ENCODE peak calls at places on chromosomes 1 and 21, in six cellular contexts. G is fibroblast of lung; P is foreskin keratinocyte; F is psoas muscle; Z is heart right ventricle; Y is CD4-positive, CD25-positive, alpha-beta regulatory T cell. I is an unnamed sample. For H3K4me1, the result is how much of the 10 kb centered on the place peaks cover.

GRCh38 chr1:87197156-87197555 is 131.5 kb upstream of the LMO4 start:
- DNase-seq in G (peak), P (no peak), F (no peak), Z (no peak), Y (no peak), I (no peak)

GRCh38 chr1:1763657-1764621 is 14.3 kb downstream of the NADK start:
- DNase-seq in G (no peak), P (no peak), F (peak), Z (no peak), Y (no peak), I (peak)

GRCh38 chr1:56137090-56137489 is 442.3 kb downstream of the PLPP3 start:
- DNase-seq in G (peak), P (no peak), F (no peak), Z (no peak), Y (no peak), I (no peak)

GRCh38 chr1:153494976-153495535 is 34.6 kb upstream of the S100A7 start:
- DNase-seq in G (peak), P (no peak), F (peak), Z (peak), Y (peak), I (no peak)

GRCh38 chr1:10045480-10046355 is 13.0 kb downstream of the UBE4B start:
- DNase-seq in G (peak), P (no peak), F (no peak), Z (no peak), Y (no peak), I (no peak)

GRCh38 chr1:110570307-110570706 is 35.9 kb downstream of the KCNA2 start:
- DNase-seq in G (no peak), P (no peak), F (no peak), Z (no peak), Y (no peak), I (no peak)

GRCh38 chr1:36128126-36128904 is 3.3 kb upstream of the COL8A2 start:
- DNase-seq in G (peak), P (no peak), F (no peak), Z (no peak), Y (no peak), I (no peak)

GRCh38 chr1:79128726-79129125 is 122.2 kb upstream of the ADGRL4 start:
- DNase-seq in G (peak), P (peak), F (no peak), Z (no peak), Y (no peak), I (no peak)

GRCh38 chr21:35053356-35054096 is 4.4 kb upstream of the RUNX1 start:
- DNase-seq in G (peak), P (no peak), F (no peak), Z (no peak), Y (no peak), I (no peak)

GRCh38 chr1:245301162-245301580 is 146.4 kb downstream of the KIF26B start:
- DNase-seq in G (peak), P (no peak), F (no peak), Z (peak), Y (no peak), I (no peak)

GRCh38 chr1:10734900-10735602 is 61.4 kb downstream of the CASZ1 start:
- DNase-seq in G (no peak), P (no peak), F (no peak), Z (no peak), Y (no peak), I (no peak)

GRCh38 chr1:35539073-35539823 is 18.0 kb downstream of the KIAA0319L start:
- DNase-seq in G (peak), P (no peak), F (no peak), Z (no peak), Y (no peak), I (no peak)

GRCh38 chr21:37195078-37195477 is 72.1 kb downstream of the VPS26C start:
- DNase-seq in G (no peak), P (no peak), F (no peak), Z (no peak), Y (no peak), I (no peak)

GRCh38 chr1:232844791-232845190 is 39.6 kb downstream of the MAP10 start:
- DNase-seq in G (peak), P (no peak), F (no peak), Z (no peak), Y (no peak), I (no peak)

GRCh38 chr1:172320723-172321122 is 99.8 kb upstream of the C1orf105 start:
- DNase-seq in G (peak), P (no peak), F (no peak), Z (no peak), Y (no peak), I (no peak)

GRCh38 chr1:118148034-118148433 is 37.0 kb downstream of the SPAG17 start:
- DNase-seq in G (peak), P (no peak), F (no peak), Z (no peak), Y (no peak), I (no peak)

GRCh38 chr1:2530501-2531361 is 668 bp upstream of the HES5 start:
- DNase-seq in G (no peak), P (no peak), F (no peak), Z (peak), Y (no peak), I (no peak)

GRCh38 chr1:46472503-46473181 is 17.0 kb upstream of the DMBX1 start:
- DNase-seq in G (no peak), P (no peak), F (no peak), Z (no peak), Y (no peak), I (no peak)

GRCh38 chr1:147719029-147719703 is 41.2 kb downstream of the GJA5 start:
- DNase-seq in G (no peak), P (no peak), F (no peak), Z (no peak), Y (no peak), I (no peak)

GRCh38 chr21:38984982-38985422 is 179.3 kb downstream of the ETS2 start:
- DNase-seq in G (peak), P (no peak), F (no peak), Z (no peak), Y (no peak), I (no peak)

GRCh38 chr1:174875306-174875705 is 124.4 kb upstream of the CACYBP start:
- DNase-seq in G (no peak), P (peak), F (no peak), Z (no peak), Y (no peak), I (no peak)

GRCh38 chr1:9852410-9853301 is 28.9 kb upstream of the CLSTN1 start:
- DNase-seq in G (peak), P (no peak), F (no peak), Z (no peak), Y (no peak), I (peak)

GRCh38 chr1:75430526-75430925 is 180.4 kb downstream of the SLC44A5 start:
- DNase-seq in G (peak), P (no peak), F (no peak), Z (no peak), Y (no peak), I (no peak)

GRCh38 chr21:16945580-16945979 is 567.3 kb upstream of the CXADR start:
- DNase-seq in G (no peak), P (no peak), F (no peak), Z (no peak), Y (no peak), I (no peak)

GRCh38 chr1:25245809-25246599 is 1.2 kb downstream of the RSRP1 start:
- DNase-seq in G (peak), P (no peak), F (no peak), Z (no peak), Y (no peak), I (no peak)

GRCh38 chr1:201100169-201100930 is 11.9 kb downstream of the CACNA1S start:
- DNase-seq in G (no peak), P (no peak), F (peak), Z (no peak), Y (no peak), I (no peak)

GRCh38 chr1:248863011-248863881 is 4.4 kb upstream of the ZNF692 start:
- DNase-seq in G (peak), P (no peak), F (peak), Z (peak), Y (peak), I (peak)

GRCh38 chr1:69263982-69264381 is 303.7 kb upstream of the LRRC7 start:
- DNase-seq in G (peak), P (no peak), F (no peak), Z (peak), Y (no peak), I (no peak)

GRCh38 chr1:42085596-42085995 is 67.6 kb upstream of the GUCA2B start:
- DNase-seq in G (peak), P (no peak), F (no peak), Z (no peak), Y (no peak), I (no peak)

GRCh38 chr1:8004113-8004802 is 21.9 kb downstream of the ERRFI1 start:
- DNase-seq in G (peak), P (no peak), F (peak), Z (no peak), Y (no peak), I (peak)

GRCh38 chr1:30850607-30851006 is 58.0 kb downstream of the SDC3 start:
- DNase-seq in G (no peak), P (no peak), F (no peak), Z (no peak), Y (no peak), I (no peak)

GRCh38 chr1:151165281-151165737 is 393 bp downstream of the LYSMD1 start:
- DNase-seq in G (peak), P (no peak), F (peak), Z (peak), Y (no peak), I (no peak)

DNA sequence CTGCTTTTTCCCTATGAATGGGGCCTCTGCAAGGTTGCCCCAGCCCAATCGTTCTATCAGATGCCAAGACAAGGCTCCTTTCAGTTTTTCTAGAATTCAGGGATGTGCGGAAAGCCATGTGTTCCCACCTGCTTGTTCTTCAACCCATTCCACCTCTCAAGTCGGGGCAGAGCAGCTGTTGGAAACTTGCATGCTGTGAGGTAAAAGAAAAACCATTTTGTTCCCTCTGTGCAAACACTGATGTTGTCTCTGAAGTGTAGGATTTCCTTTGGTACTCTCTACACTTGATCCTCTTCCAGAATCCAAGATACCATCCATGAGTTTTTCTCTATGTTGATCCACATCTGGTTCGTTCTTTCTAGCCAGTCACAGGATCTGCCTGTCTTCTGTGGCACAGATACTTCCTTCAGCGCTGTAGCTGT is 7.3 kb downstream of the IER5 start:
- DNase-seq in G (no peak), P (no peak), F (no peak), Z (no peak), Y (no peak), I (no peak)
- H3K4me1 ChIP-seq in G (half or more), P (under half), F (half or more), Z (half or more), Y (under half), I (under half)

GRCh38 chr1:203035111-203036000 is 9.1 kb downstream of the PPFIA4 start:
- DNase-seq in G (no peak), P (no peak), F (peak), Z (no peak), Y (no peak), I (peak)
- H3K27ac ChIP-seq in G (no peak), P (no peak), F (peak), Z (no peak), Y (no peak), I (peak)

GRCh38 chr1:116572771-116573170 is 1.9 kb upstream of the CD58 start:
- DNase-seq in G (peak), P (no peak), F (no peak), Z (no peak), Y (no peak), I (no peak)

GRCh38 chr1:116571215-116571919 is 541 bp upstream of the CD58 start:
- DNase-seq in G (no peak), P (no peak), F (no peak), Z (no peak), Y (no peak), I (no peak)

GRCh38 chr1:116573388-116574100 is 2.7 kb upstream of the CD58 start:
- DNase-seq in G (peak), P (no peak), F (no peak), Z (no peak), Y (no peak), I (no peak)

GRCh38 chr1:116570358-116571214 is at the start of gene CD58:
- DNase-seq in G (peak), P (no peak), F (peak), Z (peak), Y (peak), I (peak)

DNA sequence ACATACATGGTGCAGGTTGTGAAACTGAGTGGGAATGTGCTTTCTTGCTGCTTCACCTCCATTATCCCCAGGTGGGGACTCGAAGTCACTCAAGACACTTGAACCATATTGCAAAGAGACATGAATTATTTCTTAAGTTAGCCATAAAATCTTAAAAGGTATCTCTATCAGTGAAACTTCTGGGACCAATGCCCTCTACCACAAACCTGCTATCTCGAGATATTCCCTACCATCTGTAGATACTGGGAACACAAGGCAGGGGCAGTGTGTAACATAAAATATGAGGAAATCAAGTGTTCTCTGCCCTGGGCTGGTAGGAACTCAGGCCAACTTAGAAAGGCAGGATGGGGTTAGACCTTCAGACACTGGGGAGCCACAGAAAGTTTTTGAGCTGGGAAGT is 1.3 kb upstream of the CD58 start:
- DNase-seq in G (no peak), P (no peak), F (no peak), Z (no peak), Y (no peak), I (no peak)
- H3K4me1 ChIP-seq in G (under half), P (under half), F (under half), Z (half or more), Y (under half), I (under half)

GRCh38 chr1:184878602-184879001 is 95.7 kb downstream of the NIBAN1 start:
- DNase-seq in G (no peak), P (no peak), F (no peak), Z (no peak), Y (no peak), I (no peak)
- H3K27ac ChIP-seq in G (no peak), P (no peak), F (peak), Z (peak), Y (no peak), I (peak)